ENCODE peak calls at places on chromosomes 12 and 14, in seven cellular contexts. V is lung, M is GM12865, I is BJ, T is right lobe of liver, N is fibroblast of mammary gland, P is cardiac muscle cell. S is an unnamed sample.

GRCh38 chr12:19183121-19183838 is 53.7 kb downstream of the PLEKHA5 start:
- DNase-seq in V (no peak), M (peak; percentile 24), I (no peak), T (no peak), N (peak; percentile 44), P (peak; percentile 44), S (no peak)

GRCh38 chr12:7758346-7758745 is 6.7 kb upstream of the NANOGNB start:
- DNase-seq in V (no peak), M (no peak), I (no peak), T (no peak), N (no peak), P (no peak), S (no peak)

GRCh38 chr12:130357241-130357640 is 19.6 kb downstream of the PIWIL1 start:
- DNase-seq in V (no peak), M (no peak), I (no peak), T (no peak), N (no peak), P (no peak), S (no peak)

GRCh38 chr14:64504310-64504896 is at the start of gene ZBTB1:
- DNase-seq in V (peak; percentile 82), M (peak; percentile 93), I (peak; percentile 54), T (peak; percentile 86), N (peak; percentile 85), P (peak; percentile 88), S (no peak)

GRCh38 chr12:26768611-26769603 is 64.1 kb downstream of the ITPR2 start:
- DNase-seq in V (no peak), M (peak; percentile 61), I (no peak), T (peak; percentile 50), N (no peak), P (no peak), S (no peak)

GRCh38 chr12:103986823-103987222 is 21.2 kb downstream of the TDG start:
- DNase-seq in V (no peak), M (no peak), I (peak; percentile 52), T (no peak), N (no peak), P (no peak), S (peak; percentile 75)

GRCh38 chr12:105402366-105402765 is 71.9 kb downstream of the C12orf75 start:
- DNase-seq in V (no peak), M (no peak), I (no peak), T (no peak), N (no peak), P (no peak), S (no peak)

GRCh38 chr12:131816495-131816894 is 11.7 kb upstream of the MMP17 start:
- DNase-seq in V (no peak), M (no peak), I (no peak), T (no peak), N (no peak), P (no peak), S (no peak)

GRCh38 chr12:18139989-18140596 is 50.1 kb upstream of the RERGL start:
- DNase-seq in V (no peak), M (peak; percentile 43), I (no peak), T (no peak), N (peak; percentile 48), P (peak; percentile 40), S (no peak)

GRCh38 chr12:55829967-55830600 is 697 bp upstream of the DNAJC14 start:
- DNase-seq in V (peak; percentile 63), M (peak; percentile 47), I (no peak), T (peak; percentile 79), N (no peak), P (peak; percentile 64), S (no peak)

GRCh38 chr14:30553311-30553989 is 5.5 kb upstream of the G2E3 start:
- DNase-seq in V (no peak), M (no peak), I (no peak), T (no peak), N (peak; percentile 76), P (no peak), S (no peak)

GRCh38 chr14:102500190-102500661 is 9.3 kb downstream of the ANKRD9 start:
- DNase-seq in V (peak; percentile 71), M (no peak), I (peak; percentile 64), T (no peak), N (peak; percentile 94), P (no peak), S (no peak)

GRCh38 chr14:82414853-82415539 is 881.3 kb upstream of the SEL1L start:
- DNase-seq in V (no peak), M (no peak), I (no peak), T (no peak), N (no peak), P (no peak), S (no peak)

GRCh38 chr12:88258396-88258795 is 116.3 kb downstream of the TMTC3 start:
- DNase-seq in V (no peak), M (no peak), I (peak; percentile 85), T (no peak), N (peak; percentile 83), P (no peak), S (peak; percentile 10)

GRCh38 chr12:6430990-6431353 is 13.8 kb upstream of the CD27 start:
- DNase-seq in V (no peak), M (no peak), I (no peak), T (peak; percentile 11), N (no peak), P (no peak), S (no peak)

GRCh38 chr12:6771091-6771495 is 1.2 kb upstream of the LAG3 start:
- DNase-seq in V (no peak), M (no peak), I (no peak), T (no peak), N (peak; percentile 44), P (no peak), S (no peak)

GRCh38 chr14:34046799-34047520 is 96.1 kb upstream of the EGLN3 start:
- DNase-seq in V (no peak), M (no peak), I (no peak), T (no peak), N (no peak), P (no peak), S (no peak)

GRCh38 chr12:47990351-47991105 is 13.7 kb downstream of the COL2A1 start:
- DNase-seq in V (no peak), M (peak; percentile 82), I (no peak), T (no peak), N (peak; percentile 12), P (no peak), S (no peak)

GRCh38 chr12:120901818-120902217 is 2.3 kb downstream of the SPPL3 start:
- DNase-seq in V (no peak), M (peak; percentile 50), I (no peak), T (no peak), N (no peak), P (no peak), S (no peak)
- H3K4me3 ChIP-seq in V (no peak overlapping the region), M (peak overlapping the region; percentile 95), I (no peak overlapping the region), T (no peak overlapping the region), N (no peak overlapping the region), P (no peak overlapping the region), S (no peak overlapping the region)

DNA sequence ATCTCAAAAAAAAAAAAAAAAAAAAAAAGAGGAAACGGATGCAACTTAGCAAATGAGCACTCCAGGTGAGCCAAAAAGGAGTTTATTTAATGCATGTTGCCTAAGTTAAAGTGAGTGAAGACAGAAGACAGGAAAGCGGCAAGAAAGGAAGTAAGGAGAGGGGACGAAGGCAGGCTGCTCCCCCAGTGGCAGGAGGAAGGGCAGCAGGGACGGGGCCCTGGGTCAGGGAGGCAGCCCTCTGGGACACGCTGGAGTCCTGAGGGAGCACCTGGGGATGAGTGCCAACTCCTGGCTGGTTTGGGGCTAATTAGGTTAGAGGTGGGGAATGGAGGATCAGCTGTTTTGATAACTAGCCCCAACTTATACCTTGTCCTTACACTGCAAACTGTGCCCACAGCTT is 37.0 kb upstream of the SPTLC2 start:
- DNase-seq in V (no peak), M (no peak), I (no peak), T (no peak), N (no peak), P (no peak), S (no peak)
- TF ChIP-seq CTCF in V (no peak), M (peak; percentile 25), I (peak; percentile 38), T (no peak), N (peak; percentile 4), P (peak; percentile 12), S (peak; percentile 35)

GRCh38 chr14:41235466-41235865 is 371.2 kb upstream of the LRFN5 start:
- DNase-seq in V (no peak), M (no peak), I (no peak), T (peak; percentile 95), N (no peak), P (no peak), S (no peak)
- H3K4me3 ChIP-seq in V (no peak overlapping the region), M (no peak overlapping the region), I (no peak overlapping the region), T (no peak overlapping the region), N (no peak overlapping the region), P (no peak overlapping the region), S (no peak overlapping the region)

DNA sequence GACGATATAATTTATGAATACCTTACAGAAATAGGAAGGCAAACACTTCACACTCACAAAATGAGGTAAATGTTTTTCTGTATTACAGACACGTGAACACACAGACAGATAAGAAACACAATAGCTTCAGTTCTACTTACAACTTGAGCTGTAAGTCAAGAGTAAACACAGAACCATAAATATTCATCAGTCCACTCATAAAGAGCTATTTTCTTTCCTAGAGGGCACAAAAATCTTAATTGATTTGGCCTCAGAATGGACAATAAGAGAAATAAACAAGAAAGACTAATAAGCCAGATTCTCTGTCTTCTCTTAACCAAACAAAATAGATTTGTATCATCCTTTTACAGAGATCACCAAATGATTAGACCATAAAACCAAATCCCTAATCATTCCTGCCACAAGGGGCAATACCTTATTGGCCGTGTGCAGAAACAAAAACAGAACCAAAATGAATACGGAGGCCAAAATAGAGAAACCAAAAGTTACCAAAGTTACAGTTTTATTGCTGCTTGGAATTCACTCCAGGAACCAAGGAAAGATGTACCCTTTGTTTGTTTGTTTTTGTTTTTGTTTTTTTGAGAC is 38.1 kb upstream of the GARIN2 start:
- DNase-seq in V (no peak), M (no peak), I (no peak), T (no peak), N (peak; percentile 13), P (no peak), S (no peak)
- TF ChIP-seq CTCF in V (no peak), M (no peak), I (peak; percentile 31), T (no peak), N (peak; percentile 48), P (peak; percentile 17), S (no peak)

GRCh38 chr14:21263284-21264024 is 5.8 kb downstream of the HNRNPC start:
- DNase-seq in V (no peak), M (no peak), I (no peak), T (no peak), N (peak; percentile 57), P (no peak), S (no peak)

GRCh38 chr14:21262410-21262809 is 6.8 kb downstream of the HNRNPC start:
- DNase-seq in V (no peak), M (no peak), I (no peak), T (no peak), N (no peak), P (no peak), S (no peak)

GRCh38 chr14:21267431-21267845 is 1.8 kb downstream of the HNRNPC start:
- DNase-seq in V (no peak), M (peak; percentile 67), I (no peak), T (no peak), N (peak; percentile 47), P (no peak), S (no peak)

GRCh38 chr14:21261824-21262223 is 7.4 kb downstream of the HNRNPC start:
- DNase-seq in V (no peak), M (no peak), I (no peak), T (no peak), N (no peak), P (no peak), S (no peak)

GRCh38 chr14:21264025-21264801 is 5.0 kb downstream of the HNRNPC start:
- DNase-seq in V (no peak), M (peak; percentile 72), I (peak; percentile 42), T (no peak), N (peak; percentile 92), P (no peak), S (peak; percentile 42)
- H3K4me3 ChIP-seq in V (no peak overlapping the region), M (peak overlapping the region; percentile 78), I (no peak overlapping the region), T (no peak overlapping the region), N (peak overlapping the region; percentile 26), P (no peak overlapping the region), S (no peak overlapping the region)

S was measured in AG04449.